ENCODE peak calls at places on chromosome 4, in five cellular contexts. E is dorsolateral prefrontal cortex; K is pancreas; H is mammary epithelial cell; I is CD8-positive, alpha-beta memory T cell. F is an unnamed sample.

GRCh38 chr4:1614854-1615595 is 69.1 kb downstream of the FAM53A start:
- DNase-seq in E (no peak), K (no peak), H (no peak), I (no peak), F (no peak)

GRCh38 chr4:67928547-67928946 is 34.7 kb downstream of the TMPRSS11A start:
- DNase-seq in E (no peak), K (no peak), H (peak; percentile 74), I (no peak), F (no peak)

GRCh38 chr4:129429566-129430339 is 333.8 kb downstream of the C4orf33 start:
- DNase-seq in E (no peak), K (no peak), H (peak; percentile 19), I (no peak), F (no peak)

GRCh38 chr4:16617416-16617815 is 281.0 kb downstream of the LDB2 start:
- DNase-seq in E (no peak), K (no peak), H (no peak), I (no peak), F (no peak)

GRCh38 chr4:71200944-71201533 is 137.8 kb upstream of the SLC4A4 start:
- DNase-seq in E (no peak), K (no peak), H (no peak), I (no peak), F (no peak)

GRCh38 chr4:71602271-71602890 is 181.5 kb downstream of the GC start:
- DNase-seq in E (no peak), K (no peak), H (no peak), I (no peak), F (peak; percentile 43)

GRCh38 chr4:5693871-5694270 is 14.5 kb downstream of the EVC2 start:
- DNase-seq in E (no peak), K (no peak), H (no peak), I (no peak), F (no peak)

GRCh38 chr4:131974730-131975129 is 1174.4 kb upstream of the PCDH10 start:
- DNase-seq in E (no peak), K (no peak), H (no peak), I (no peak), F (no peak)

GRCh38 chr4:71229477-71230257 is 109.2 kb upstream of the SLC4A4 start:
- DNase-seq in E (no peak), K (no peak), H (no peak), I (no peak), F (no peak)

GRCh38 chr4:120853101-120853940 is 69.2 kb downstream of the PRDM5 start:
- DNase-seq in E (no peak), K (no peak), H (no peak), I (no peak), F (no peak)

GRCh38 chr4:163556169-163556568 is 61.7 kb downstream of the TMA16 start:
- DNase-seq in E (no peak), K (no peak), H (no peak), I (no peak), F (no peak)

GRCh38 chr4:123127218-123127617 is 204.8 kb upstream of the NUDT6 start:
- DNase-seq in E (no peak), K (no peak), H (peak; percentile 9), I (no peak), F (no peak)

GRCh38 chr4:121070696-121071639 is 1.4 kb downstream of the NDNF start:
- DNase-seq in E (no peak), K (peak; percentile 73), H (no peak), I (peak; percentile 12), F (no peak)

GRCh38 chr4:174628206-174628605 is 105.9 kb upstream of the HPGD start:
- DNase-seq in E (peak; percentile 44), K (no peak), H (no peak), I (no peak), F (no peak)

GRCh38 chr4:78596111-78596742 is 44.7 kb downstream of the ANXA3 start:
- DNase-seq in E (no peak), K (no peak), H (no peak), I (no peak), F (no peak)

GRCh38 chr4:16496501-16496900 is 270.2 kb upstream of the TAPT1 start:
- DNase-seq in E (peak; percentile 57), K (no peak), H (no peak), I (no peak), F (peak; percentile 33)

DNA sequence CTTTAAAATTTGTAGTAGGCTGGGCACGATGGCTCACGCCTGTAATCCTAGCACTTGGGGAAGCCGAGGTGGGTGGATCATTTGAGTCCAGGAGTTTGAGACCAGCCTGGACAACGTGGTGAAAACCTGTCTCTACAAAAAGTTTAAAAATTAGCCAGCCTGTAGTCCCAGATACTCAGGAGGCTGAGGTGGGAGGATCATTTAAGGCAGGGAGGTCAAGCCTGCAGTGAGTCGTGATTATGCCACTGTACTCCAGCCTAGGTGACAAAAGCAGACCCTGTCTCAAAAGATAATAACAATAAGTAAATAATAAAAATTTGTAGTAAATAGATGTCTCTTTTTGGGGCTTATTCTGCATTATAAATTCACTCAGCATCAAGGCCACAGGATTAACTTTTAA is 118.5 kb downstream of the IRF2 start:
- DNase-seq in E (no peak), K (no peak), H (no peak), I (no peak), F (no peak)
- H3K27ac ChIP-seq in E (peak overlapping the region; percentile 37), K (no peak overlapping the region), H (no peak overlapping the region), I (no peak overlapping the region), F (no peak overlapping the region)

GRCh38 chr4:153931804-153932203 is 142.9 kb upstream of the SFRP2 start:
- DNase-seq in E (no peak), K (no peak), H (no peak), I (no peak), F (no peak)

GRCh38 chr4:153927546-153927945 is 138.7 kb upstream of the SFRP2 start:
- DNase-seq in E (no peak), K (no peak), H (no peak), I (no peak), F (no peak)

GRCh38 chr4:153934689-153935017 is 145.8 kb upstream of the SFRP2 start:
- DNase-seq in E (no peak), K (no peak), H (no peak), I (no peak), F (no peak)

GRCh38 chr4:153933851-153934688 is 145.2 kb upstream of the SFRP2 start:
- DNase-seq in E (no peak), K (no peak), H (no peak), I (no peak), F (no peak)

DNA sequence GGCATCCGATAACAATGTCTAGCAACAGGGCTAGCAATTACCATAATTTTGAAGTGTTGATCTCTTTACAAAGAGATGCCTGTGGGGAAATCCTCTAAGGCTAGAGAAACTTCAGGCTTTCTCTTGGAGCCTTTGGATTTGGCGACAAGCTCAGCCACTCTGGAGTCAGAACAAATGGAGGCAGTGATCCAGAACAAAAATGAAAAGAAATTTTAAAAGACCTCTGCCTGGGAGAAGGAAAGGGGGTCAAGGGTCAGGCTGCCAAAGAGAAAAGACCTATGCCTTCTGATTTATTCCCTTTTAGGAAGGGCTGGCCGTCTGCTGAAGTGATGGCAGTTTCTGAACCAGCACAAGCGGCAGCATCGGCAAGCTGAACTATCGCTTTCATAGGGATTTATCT is 140.8 kb upstream of the SFRP2 start:
- DNase-seq in E (no peak), K (no peak), H (no peak), I (no peak), F (no peak)
- H3K27ac ChIP-seq in E (peak overlapping the region; percentile 6), K (no peak overlapping the region), H (no peak overlapping the region), I (no peak overlapping the region), F (no peak overlapping the region)

DNA sequence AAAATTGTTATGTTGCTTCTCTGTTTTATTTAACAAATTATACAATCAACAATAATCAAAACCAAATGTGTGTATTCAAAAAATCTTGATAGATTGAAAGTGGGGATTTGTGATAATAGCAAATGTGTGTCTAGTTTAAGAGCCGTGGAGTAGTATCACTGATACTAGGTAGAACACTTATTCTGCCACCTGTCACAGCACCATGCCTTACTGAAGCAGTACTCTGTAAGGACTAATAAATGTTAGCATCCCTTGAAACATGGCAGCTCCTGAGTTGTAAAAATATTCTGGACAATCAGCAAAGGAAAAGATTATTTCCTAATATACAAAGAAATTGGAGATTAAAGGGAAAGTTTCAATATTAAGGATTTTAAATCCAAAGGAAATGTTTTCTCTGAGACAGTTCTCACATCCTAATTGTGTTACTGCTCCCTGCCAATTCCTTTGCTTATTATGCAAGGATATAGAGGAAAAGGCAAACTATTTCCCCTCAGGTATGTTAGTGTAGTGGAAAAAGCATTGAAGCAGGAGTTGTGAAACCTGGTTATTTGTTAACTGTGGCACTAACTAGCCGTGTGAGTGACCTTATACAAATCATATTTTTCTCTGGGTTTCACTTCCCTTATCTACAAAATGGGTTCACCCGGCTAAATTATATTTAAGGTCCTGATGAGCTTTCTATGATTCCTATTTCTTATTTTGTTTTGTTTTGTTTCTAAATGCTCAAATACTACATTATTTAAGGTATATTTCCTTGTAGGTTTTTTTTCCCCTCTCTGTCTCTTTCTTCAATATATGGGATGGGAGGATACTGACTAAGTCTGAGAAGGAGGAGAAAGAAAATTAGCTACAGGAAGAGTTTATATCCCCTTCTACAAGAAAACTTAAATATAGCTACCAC is 303.2 kb downstream of the ARHGAP24 start:
- DNase-seq in E (no peak), K (no peak), H (no peak), I (no peak), F (no peak)
- H3K27ac ChIP-seq in E (no peak overlapping the region), K (peak overlapping the region; percentile 55), H (peak overlapping the region; percentile 29), I (no peak overlapping the region), F (peak overlapping the region; percentile 33)

GRCh38 chr4:185811509-185812364 is at the start of gene SORBS2:
- DNase-seq in E (no peak), K (peak; percentile 84), H (peak; percentile 70), I (no peak), F (no peak)
- H3K27ac ChIP-seq in E (peak within 1 kb of the TSS; percentile 57), K (peak within 1 kb of the TSS; percentile 90), H (peak within 1 kb of the TSS; percentile 33), I (no peak within 1 kb of the TSS), F (no peak within 1 kb of the TSS)

GRCh38 chr4:88599714-88600113 is 7.4 kb downstream of the HERC3 start:
- DNase-seq in E (no peak), K (no peak), H (no peak), I (no peak), F (no peak)

GRCh38 chr4:88604978-88605678 is 12.8 kb downstream of the HERC3 start:
- DNase-seq in E (no peak), K (no peak), H (no peak), I (no peak), F (no peak)

GRCh38 chr4:88597970-88598369 is 5.7 kb downstream of the HERC3 start:
- DNase-seq in E (no peak), K (no peak), H (no peak), I (no peak), F (no peak)

GRCh38 chr4:88599298-88599697 is 7.0 kb downstream of the HERC3 start:
- DNase-seq in E (no peak), K (no peak), H (peak; percentile 46), I (no peak), F (no peak)

DNA sequence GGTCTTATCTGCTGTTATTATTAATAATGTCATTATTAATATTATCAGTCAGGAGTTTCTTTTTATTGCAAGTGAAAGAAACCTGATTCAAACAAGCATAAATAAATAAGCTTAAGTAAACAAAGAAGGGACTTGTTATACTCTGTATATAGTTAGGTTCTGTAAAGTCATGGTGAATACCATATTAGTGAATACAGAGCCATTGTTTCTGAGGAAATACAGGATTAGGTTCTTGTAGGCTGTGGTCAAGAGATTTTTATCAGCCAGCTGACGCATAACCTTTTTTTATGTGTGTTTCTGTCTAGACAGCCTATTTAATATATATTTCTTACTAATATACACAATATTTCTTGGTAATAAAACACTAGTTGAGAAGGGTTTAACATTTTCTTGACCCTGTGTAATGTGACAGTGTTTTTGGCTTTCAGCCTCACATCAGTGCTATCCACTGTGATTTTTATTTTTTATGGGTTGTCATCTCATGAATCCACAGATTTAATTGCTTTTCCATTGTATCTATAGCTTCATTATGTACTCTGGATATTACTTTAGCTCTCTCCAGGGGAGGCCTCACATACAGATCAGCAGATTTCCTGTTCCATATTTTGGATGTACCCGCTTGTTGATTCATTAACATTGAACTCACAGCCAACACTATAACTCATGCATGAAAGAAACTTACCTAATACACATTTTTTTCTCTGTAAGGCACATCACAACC is 8.0 kb downstream of the HERC3 start:
- DNase-seq in E (no peak), K (no peak), H (peak; percentile 89), I (no peak), F (peak; percentile 64)
- H3K27ac ChIP-seq in E (peak overlapping the region; percentile 47), K (no peak overlapping the region), H (peak overlapping the region; percentile 99), I (no peak overlapping the region), F (peak overlapping the region; percentile 74)

F was measured in AG04450.